ENCODE peak calls at places on chromosome 5, in seven cellular contexts. N is tibial nerve, Y is mesenchymal stem cell, G is IMR-90, V is fibroblast of lung, M is mammary epithelial cell, P is OCI-LY7. D is an unnamed sample.

GRCh38 chr5:72452515-72453259 is 54.5 kb downstream of the ZNF366 start:
- DNase-seq in V (peak; percentile 92), P (no peak), G (peak; percentile 72), N (peak; percentile 84), Y (peak; percentile 72), M (peak; percentile 44), D (no peak)

GRCh38 chr5:103327893-103328292 is 69.3 kb downstream of the MACIR start:
- DNase-seq in P (no peak), G (no peak), V (no peak), M (no peak), Y (no peak), N (no peak), D (no peak)

GRCh38 chr5:30725053-30725452 is 468.4 kb upstream of the CDH6 start:
- DNase-seq in M (no peak), V (no peak), G (no peak), P (no peak), N (no peak), Y (no peak), D (no peak)

GRCh38 chr5:69415584-69415958 is 655 bp downstream of the MARVELD2 start:
- DNase-seq in N (no peak), Y (no peak), V (no peak), M (peak; percentile 24), P (no peak), G (no peak), D (no peak)

GRCh38 chr5:68962632-68963484 is 131.0 kb upstream of the SLC30A5 start:
- DNase-seq in P (no peak), N (peak; percentile 89), Y (peak; percentile 71), V (peak; percentile 66), G (peak; percentile 52), M (peak; percentile 48), D (no peak)

GRCh38 chr5:120779674-120780073 is 315.6 kb downstream of the PRR16 start:
- DNase-seq in Y (no peak), G (peak; percentile 45), P (no peak), M (no peak), V (peak; percentile 42), N (no peak), D (no peak)

GRCh38 chr5:32100230-32100629 is 73.9 kb downstream of the GOLPH3 start:
- DNase-seq in N (no peak), M (no peak), P (no peak), V (no peak), Y (peak; percentile 15), G (no peak), D (no peak)

GRCh38 chr5:102545175-102545574 is 46.4 kb upstream of the SLCO6A1 start:
- DNase-seq in Y (peak; percentile 21), N (no peak), V (no peak), G (no peak), P (no peak), M (no peak), D (no peak)

GRCh38 chr5:96288166-96288844 is 144.7 kb downstream of the PCSK1 start:
- DNase-seq in N (no peak), Y (no peak), M (no peak), P (no peak), G (no peak), V (no peak), D (no peak)

GRCh38 chr5:125276121-125276520 is 529.7 kb upstream of the ZNF608 start:
- DNase-seq in N (no peak), Y (no peak), M (no peak), P (no peak), G (no peak), V (no peak), D (no peak)

DNA sequence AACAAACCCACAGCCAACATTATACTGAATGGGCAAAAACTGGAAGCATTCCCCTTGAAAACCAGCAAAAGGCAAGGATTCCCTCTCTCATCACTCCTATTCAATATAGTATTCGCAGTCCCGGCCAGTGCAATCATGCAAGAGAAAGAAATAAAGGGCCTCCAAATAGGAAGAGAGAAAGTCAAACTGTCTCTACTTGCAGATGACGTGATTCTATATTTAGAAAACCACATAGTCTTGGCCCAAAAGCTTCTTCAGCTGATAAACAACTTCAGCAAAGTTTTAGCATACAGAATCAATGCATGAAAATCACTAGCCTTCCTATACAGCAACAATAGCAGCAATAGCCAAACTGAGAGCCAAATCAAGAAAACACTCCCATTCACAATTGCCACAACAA is 333.7 kb upstream of the EDIL3 start:
- DNase-seq in N (no peak), V (peak; percentile 12), Y (peak; percentile 14), P (no peak), G (peak; percentile 9), M (no peak), D (no peak)
- H3K27ac ChIP-seq in N (no peak overlapping the region), V (no peak overlapping the region), Y (no peak overlapping the region), P (no peak overlapping the region), G (no peak overlapping the region), M (no peak overlapping the region), D (no peak overlapping the region)

DNA sequence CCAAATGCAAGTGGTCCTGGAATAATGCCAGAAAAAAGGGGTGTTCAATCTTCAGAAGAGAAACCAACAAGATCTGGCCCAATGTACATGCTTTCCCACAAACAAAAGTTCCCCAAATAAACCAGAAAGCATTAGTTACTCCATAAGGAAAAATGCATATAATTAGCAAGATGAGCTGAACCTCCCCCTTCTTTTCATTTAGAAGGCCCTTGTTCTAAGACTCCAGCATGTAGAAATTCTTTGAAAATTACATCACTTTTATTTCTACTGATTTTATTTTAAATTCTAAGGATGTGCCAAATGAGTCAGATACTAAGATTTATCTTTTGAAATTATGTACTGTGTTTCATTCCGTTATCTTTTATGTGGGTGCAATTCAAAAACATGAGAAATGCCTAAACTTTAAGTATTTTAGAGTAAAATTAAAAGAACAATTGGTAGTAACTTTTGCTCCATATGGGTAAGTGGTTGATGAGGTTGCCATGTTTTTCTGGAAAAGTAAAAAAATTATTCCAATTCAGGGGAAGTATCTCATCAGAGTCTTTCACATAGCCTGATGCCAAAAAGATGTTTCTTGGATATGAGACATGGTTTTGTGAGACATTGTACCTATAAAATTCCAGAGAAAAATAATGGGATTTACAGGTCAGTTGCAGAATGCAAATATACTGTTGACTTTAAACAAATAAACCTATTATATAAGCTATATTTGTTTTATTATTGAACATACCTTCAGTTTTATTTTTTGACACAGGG is 106.5 kb upstream of the CCDC112 start:
- DNase-seq in N (no peak), Y (no peak), M (no peak), P (no peak), G (peak; percentile 78), V (peak; percentile 73), D (no peak)
- H3K4me3 ChIP-seq in N (no peak overlapping the region), Y (no peak overlapping the region), M (no peak overlapping the region), P (no peak overlapping the region), G (no peak overlapping the region), V (no peak overlapping the region), D (no peak overlapping the region)

DNA sequence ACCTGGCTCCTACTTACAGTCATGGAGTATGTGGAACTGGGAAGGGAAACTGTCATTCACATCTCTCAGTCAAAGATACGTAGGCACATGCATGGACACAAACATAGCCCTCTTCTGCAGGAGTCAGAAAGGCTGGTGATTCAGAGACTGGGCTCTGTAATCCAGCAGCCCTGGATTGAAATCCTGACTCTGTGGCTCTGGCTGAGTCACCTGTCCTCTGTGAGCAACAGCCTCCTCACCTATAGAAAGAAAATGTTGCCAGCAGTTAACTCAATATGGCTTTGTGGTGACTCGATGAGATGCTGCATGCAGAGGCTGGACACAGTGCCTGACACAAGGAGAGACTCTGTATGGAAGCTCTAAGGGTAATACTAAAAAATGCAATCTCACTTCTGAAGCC is 23.8 kb upstream of the CDKN2AIPNL start:
- DNase-seq in Y (peak; percentile 79), P (no peak), M (peak; percentile 96), V (peak; percentile 53), G (peak; percentile 92), N (no peak), D (no peak)
- H3K4me1 ChIP-seq in Y (peaks cover 39% of the 10 kb centered on the region), P (no peaks in the 10 kb centered on the region), M (peaks cover 54% of the 10 kb centered on the region), V (peaks cover 37% of the 10 kb centered on the region), G (peaks cover 31% of the 10 kb centered on the region), N (no peaks in the 10 kb centered on the region), D (peaks cover 15% of the 10 kb centered on the region)

GRCh38 chr5:150759334-150759583 is 442 bp upstream of the DCTN4 start:
- DNase-seq in Y (no peak), V (no peak), M (no peak), G (no peak), N (no peak), P (no peak), D (no peak)

GRCh38 chr5:150758210-150758533 is 645 bp downstream of the DCTN4 start:
- DNase-seq in G (peak; percentile 29), Y (no peak), V (no peak), M (no peak), P (no peak), N (no peak), D (no peak)

GRCh38 chr5:150758534-150759333 is at the start of gene DCTN4:
- DNase-seq in P (peak; percentile 92), M (peak; percentile 100), G (peak; percentile 99), V (peak; percentile 99), N (peak; percentile 95), Y (peak; percentile 100), D (peak; percentile 98)

GRCh38 chr5:150753863-150754262 is 5.0 kb downstream of the DCTN4 start:
- DNase-seq in N (no peak), V (no peak), P (no peak), Y (no peak), G (no peak), M (no peak), D (no peak)

GRCh38 chr5:150757087-150757649 is 1.6 kb downstream of the DCTN4 start:
- DNase-seq in N (no peak), G (no peak), Y (no peak), M (peak; percentile 29), P (no peak), V (no peak), D (no peak)
- H3K27ac ChIP-seq in N (peak overlapping the region; percentile 98), G (peak overlapping the region; percentile 43), Y (no peak overlapping the region), M (peak overlapping the region; percentile 93), P (no peak overlapping the region), V (peak overlapping the region; percentile 100), D (peak overlapping the region; percentile 98)

GRCh38 chr5:140143521-140144258 is 18.0 kb downstream of the IGIP start:
- DNase-seq in M (no peak), Y (no peak), N (no peak), G (no peak), V (no peak), P (no peak), D (no peak)

GRCh38 chr5:140147460-140147859 is 21.7 kb downstream of the IGIP start:
- DNase-seq in N (no peak), V (no peak), M (no peak), G (no peak), Y (no peak), P (no peak), D (no peak)

GRCh38 chr5:140146523-140146842 is 20.7 kb downstream of the IGIP start:
- DNase-seq in P (no peak), N (no peak), Y (no peak), V (no peak), M (no peak), G (no peak), D (no peak)

GRCh38 chr5:140145223-140145622 is 19.5 kb downstream of the IGIP start:
- DNase-seq in P (no peak), M (no peak), Y (no peak), G (no peak), V (no peak), N (no peak), D (no peak)

DNA sequence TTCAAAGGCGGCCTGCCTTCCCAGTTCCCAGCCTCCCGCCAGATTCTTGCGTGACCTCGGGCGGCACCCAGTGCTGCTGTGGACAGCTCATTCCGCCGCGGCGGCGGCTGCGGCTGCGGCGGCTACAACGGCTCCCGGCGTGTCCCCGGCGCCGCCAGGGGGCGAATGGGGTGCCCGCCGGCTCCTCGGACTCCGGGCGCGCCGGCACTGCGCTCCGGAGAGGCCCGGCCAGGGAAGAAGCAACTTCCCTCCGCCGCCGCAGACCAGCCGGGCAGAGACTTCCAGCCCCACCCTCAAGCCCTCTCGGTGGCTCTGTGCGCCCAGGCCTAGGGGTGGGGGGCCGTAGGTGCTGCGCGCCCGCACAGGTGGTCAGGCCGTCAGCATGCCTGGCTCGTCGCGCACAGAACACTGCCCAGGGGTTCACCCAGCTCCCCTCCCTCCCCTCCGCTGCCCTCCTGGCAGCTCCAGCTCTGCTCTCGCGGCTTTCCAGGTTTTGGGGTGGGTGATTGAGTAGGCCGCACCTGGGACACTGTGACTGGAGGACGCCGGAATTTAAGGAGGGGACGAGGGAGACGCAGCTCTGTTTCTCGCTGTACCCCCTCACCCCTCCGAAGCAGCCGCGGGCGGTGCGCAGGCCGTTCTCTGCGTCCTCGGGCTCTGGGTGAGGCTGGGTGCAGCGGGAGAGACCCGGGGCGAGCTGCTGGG is 20.2 kb downstream of the IGIP start:
- DNase-seq in Y (peak; percentile 74), M (peak; percentile 44), P (no peak), V (peak; percentile 58), N (peak; percentile 33), G (peak; percentile 66), D (peak; percentile 57)
- H3K4me3 ChIP-seq in Y (peak overlapping the region; percentile 65), M (no peak overlapping the region), P (no peak overlapping the region), V (peak overlapping the region; percentile 27), N (peak overlapping the region; percentile 47), G (peak overlapping the region; percentile 36), D (no peak overlapping the region)

D was measured in CD4-positive, CD25-positive, alpha-beta regulatory T cell.